ENCODE peak calls at places on chromosomes 4 and X, in seven cellular contexts. One of them, this sample, is unnamed.

GRCh38 chr4:102288497-102288896 is 56.8 kb downstream of the SLC39A8 start:
- DNase-seq in LHCN-M2: no peak
- DNase-seq in progenitor cell of endocrine pancreas: no peak
- DNase-seq in posterior vena cava: no peak
- DNase-seq in activated gamma-delta T cell treated with Interleukin-2 at 50 U/mL for 16 hours: no peak
- DNase-seq in natural killer cell: no peak
- DNase-seq in astrocyte of the spinal cord: no peak
- DNase-seq in this sample: no peak

GRCh38 chrX:103953353-103953752 is 9.1 kb upstream of the TMSB15B start:
- DNase-seq in LHCN-M2: no peak
- DNase-seq in progenitor cell of endocrine pancreas: no peak
- DNase-seq in posterior vena cava: no peak
- DNase-seq in activated gamma-delta T cell treated with Interleukin-2 at 50 U/mL for 16 hours: no peak
- DNase-seq in natural killer cell: no peak
- DNase-seq in astrocyte of the spinal cord: no peak
- DNase-seq in this sample: no peak

GRCh38 chr4:134501973-134502372 is 300.4 kb upstream of the PABPC4L start:
- DNase-seq in LHCN-M2: no peak
- DNase-seq in progenitor cell of endocrine pancreas: no peak
- DNase-seq in posterior vena cava: no peak
- DNase-seq in activated gamma-delta T cell treated with Interleukin-2 at 50 U/mL for 16 hours: no peak
- DNase-seq in natural killer cell: no peak
- DNase-seq in astrocyte of the spinal cord: no peak
- DNase-seq in this sample: no peak

GRCh38 chr4:109378511-109378910 is 55.1 kb upstream of the SEC24B start:
- DNase-seq in LHCN-M2: no peak
- DNase-seq in progenitor cell of endocrine pancreas: no peak
- DNase-seq in posterior vena cava: no peak
- DNase-seq in activated gamma-delta T cell treated with Interleukin-2 at 50 U/mL for 16 hours: no peak
- DNase-seq in natural killer cell: no peak
- DNase-seq in astrocyte of the spinal cord: no peak
- DNase-seq in this sample: no peak

GRCh38 chr4:154084864-154085263 is 296.0 kb upstream of the SFRP2 start:
- DNase-seq in LHCN-M2: peak
- DNase-seq in progenitor cell of endocrine pancreas: no peak
- DNase-seq in posterior vena cava: no peak
- DNase-seq in activated gamma-delta T cell treated with Interleukin-2 at 50 U/mL for 16 hours: no peak
- DNase-seq in natural killer cell: no peak
- DNase-seq in astrocyte of the spinal cord: no peak
- DNase-seq in this sample: no peak

GRCh38 chr4:104728380-104729122 is 233.9 kb upstream of the CXXC4 start:
- DNase-seq in LHCN-M2: peak
- DNase-seq in progenitor cell of endocrine pancreas: no peak
- DNase-seq in posterior vena cava: no peak
- DNase-seq in activated gamma-delta T cell treated with Interleukin-2 at 50 U/mL for 16 hours: no peak
- DNase-seq in natural killer cell: no peak
- DNase-seq in astrocyte of the spinal cord: peak
- DNase-seq in this sample: no peak

GRCh38 chrX:71195959-71196727 is 26.9 kb upstream of the GJB1 start:
- DNase-seq in LHCN-M2: no peak
- DNase-seq in progenitor cell of endocrine pancreas: no peak
- DNase-seq in posterior vena cava: no peak
- DNase-seq in activated gamma-delta T cell treated with Interleukin-2 at 50 U/mL for 16 hours: peak
- DNase-seq in natural killer cell: no peak
- DNase-seq in astrocyte of the spinal cord: no peak
- DNase-seq in this sample: no peak

GRCh38 chrX:16610121-16610565 is 39.8 kb upstream of the S100G start:
- DNase-seq in LHCN-M2: peak
- DNase-seq in progenitor cell of endocrine pancreas: no peak
- DNase-seq in posterior vena cava: no peak
- DNase-seq in activated gamma-delta T cell treated with Interleukin-2 at 50 U/mL for 16 hours: no peak
- DNase-seq in natural killer cell: no peak
- DNase-seq in astrocyte of the spinal cord: peak
- DNase-seq in this sample: no peak

GRCh38 chrX:36422368-36422767 is 502.8 kb downstream of the CFAP47 start:
- DNase-seq in LHCN-M2: no peak
- DNase-seq in progenitor cell of endocrine pancreas: no peak
- DNase-seq in posterior vena cava: no peak
- DNase-seq in activated gamma-delta T cell treated with Interleukin-2 at 50 U/mL for 16 hours: no peak
- DNase-seq in natural killer cell: no peak
- DNase-seq in astrocyte of the spinal cord: no peak
- DNase-seq in this sample: no peak

GRCh38 chr4:103400405-103400804 is 202.3 kb upstream of the CENPE start:
- DNase-seq in LHCN-M2: peak
- DNase-seq in progenitor cell of endocrine pancreas: no peak
- DNase-seq in posterior vena cava: no peak
- DNase-seq in activated gamma-delta T cell treated with Interleukin-2 at 50 U/mL for 16 hours: no peak
- DNase-seq in natural killer cell: no peak
- DNase-seq in astrocyte of the spinal cord: peak
- DNase-seq in this sample: no peak

GRCh38 chr4:174398728-174399127 is 115.0 kb downstream of the CEP44 start:
- DNase-seq in LHCN-M2: peak
- DNase-seq in progenitor cell of endocrine pancreas: no peak
- DNase-seq in posterior vena cava: no peak
- DNase-seq in activated gamma-delta T cell treated with Interleukin-2 at 50 U/mL for 16 hours: no peak
- DNase-seq in natural killer cell: no peak
- DNase-seq in astrocyte of the spinal cord: peak
- DNase-seq in this sample: no peak

GRCh38 chrX:150566734-150567182 is 1.7 kb upstream of the MTM1 start:
- DNase-seq in LHCN-M2: no peak
- DNase-seq in progenitor cell of endocrine pancreas: no peak
- DNase-seq in posterior vena cava: no peak
- DNase-seq in activated gamma-delta T cell treated with Interleukin-2 at 50 U/mL for 16 hours: no peak
- DNase-seq in natural killer cell: no peak
- DNase-seq in astrocyte of the spinal cord: no peak
- DNase-seq in this sample: no peak

GRCh38 chr4:160423879-160424451 is 1321.1 kb downstream of the RAPGEF2 start:
- DNase-seq in LHCN-M2: peak
- DNase-seq in progenitor cell of endocrine pancreas: no peak
- DNase-seq in posterior vena cava: no peak
- DNase-seq in activated gamma-delta T cell treated with Interleukin-2 at 50 U/mL for 16 hours: no peak
- DNase-seq in natural killer cell: no peak
- DNase-seq in astrocyte of the spinal cord: peak
- DNase-seq in this sample: no peak

GRCh38 chrX:119696251-119696890 is 3.4 kb upstream of the SEPTIN6 start:
- DNase-seq in LHCN-M2: no peak
- DNase-seq in progenitor cell of endocrine pancreas: no peak
- DNase-seq in posterior vena cava: no peak
- DNase-seq in activated gamma-delta T cell treated with Interleukin-2 at 50 U/mL for 16 hours: no peak
- DNase-seq in natural killer cell: no peak
- DNase-seq in astrocyte of the spinal cord: no peak
- DNase-seq in this sample: no peak

GRCh38 chr4:14054391-14054790 is 426.9 kb upstream of the BOD1L1 start:
- DNase-seq in LHCN-M2: no peak
- DNase-seq in progenitor cell of endocrine pancreas: no peak
- DNase-seq in posterior vena cava: no peak
- DNase-seq in activated gamma-delta T cell treated with Interleukin-2 at 50 U/mL for 16 hours: no peak
- DNase-seq in natural killer cell: no peak
- DNase-seq in astrocyte of the spinal cord: no peak
- DNase-seq in this sample: no peak

GRCh38 chr4:54276633-54277426 is 47.7 kb downstream of the PDGFRA start:
- DNase-seq in LHCN-M2: peak
- DNase-seq in progenitor cell of endocrine pancreas: no peak
- DNase-seq in posterior vena cava: no peak
- DNase-seq in activated gamma-delta T cell treated with Interleukin-2 at 50 U/mL for 16 hours: no peak
- DNase-seq in natural killer cell: no peak
- DNase-seq in astrocyte of the spinal cord: peak
- DNase-seq in this sample: no peak

GRCh38 chr4:179095585-179096228 is 1653.5 kb upstream of the AGA start:
- DNase-seq in LHCN-M2: no peak
- DNase-seq in progenitor cell of endocrine pancreas: peak
- DNase-seq in posterior vena cava: no peak
- DNase-seq in activated gamma-delta T cell treated with Interleukin-2 at 50 U/mL for 16 hours: no peak
- DNase-seq in natural killer cell: no peak
- DNase-seq in astrocyte of the spinal cord: peak
- DNase-seq in this sample: no peak

GRCh38 chr4:4721636-4722035 is 137.8 kb upstream of the MSX1 start:
- DNase-seq in LHCN-M2: no peak
- DNase-seq in progenitor cell of endocrine pancreas: no peak
- DNase-seq in posterior vena cava: no peak
- DNase-seq in activated gamma-delta T cell treated with Interleukin-2 at 50 U/mL for 16 hours: no peak
- DNase-seq in natural killer cell: no peak
- DNase-seq in astrocyte of the spinal cord: no peak
- DNase-seq in this sample: no peak

GRCh38 chr4:157739237-157739636 is 433.6 kb downstream of the GASK1B start:
- DNase-seq in LHCN-M2: peak
- DNase-seq in progenitor cell of endocrine pancreas: no peak
- DNase-seq in posterior vena cava: no peak
- DNase-seq in activated gamma-delta T cell treated with Interleukin-2 at 50 U/mL for 16 hours: no peak
- DNase-seq in natural killer cell: no peak
- DNase-seq in astrocyte of the spinal cord: peak
- DNase-seq in this sample: no peak

GRCh38 chrX:126342859-126343258 is 176.8 kb upstream of the DCAF12L2 start:
- DNase-seq in LHCN-M2: no peak
- DNase-seq in progenitor cell of endocrine pancreas: no peak
- DNase-seq in posterior vena cava: no peak
- DNase-seq in activated gamma-delta T cell treated with Interleukin-2 at 50 U/mL for 16 hours: no peak
- DNase-seq in natural killer cell: no peak
- DNase-seq in astrocyte of the spinal cord: no peak
- DNase-seq in this sample: no peak

This sample was measured in breast epithelium.